ENCODE peak calls at places on chromosomes 3 and 15, in nine cellular contexts. P, S, H, J, M, E, Q, U and T are unnamed samples.

GRCh38 chr3:158792709-158793108 is 9.1 kb upstream of the MFSD1 start:
- DNase-seq in H (no peak), Q (no peak), P (no peak), J (no peak), E (peak; percentile 87), U (no peak), S (no peak), M (peak; percentile 72), T (no peak)

GRCh38 chr3:134792700-134793099 is 2.4 kb upstream of the EPHB1 start:
- DNase-seq in Q (no peak), E (no peak), M (no peak), H (no peak), S (no peak), U (no peak), J (no peak), P (no peak), T (no peak)

GRCh38 chr3:180802837-180803236 is 109.6 kb upstream of the FXR1 start:
- DNase-seq in Q (no peak), M (no peak), U (no peak), J (peak; percentile 28), H (no peak), E (no peak), S (no peak), P (no peak), T (peak; percentile 10)

GRCh38 chr3:105173972-105174371 is 192.7 kb upstream of the ALCAM start:
- DNase-seq in H (no peak), P (no peak), S (no peak), E (no peak), M (no peak), U (no peak), Q (no peak), J (no peak), T (no peak)

GRCh38 chr3:181086011-181086410 is 96.5 kb upstream of the DNAJC19 start:
- DNase-seq in J (peak; percentile 3), S (no peak), U (peak; percentile 22), P (no peak), Q (no peak), H (no peak), E (no peak), M (no peak), T (no peak)

GRCh38 chr3:142844339-142844977 is 44.4 kb downstream of the PCOLCE2 start:
- DNase-seq in Q (no peak), P (no peak), U (no peak), J (peak; percentile 16), E (no peak), M (no peak), H (peak; percentile 23), S (no peak), T (peak; percentile 40)

GRCh38 chr3:16441306-16441898 is 72.1 kb downstream of the RFTN1 start:
- DNase-seq in H (no peak), E (no peak), S (no peak), U (no peak), Q (no peak), M (no peak), J (no peak), P (no peak), T (no peak)

GRCh38 chr3:82376883-82377282 is 615.4 kb upstream of the GBE1 start:
- DNase-seq in S (no peak), P (no peak), E (no peak), Q (no peak), M (no peak), J (no peak), H (no peak), U (no peak), T (peak; percentile 13)

GRCh38 chr3:157427906-157428305 is 8.7 kb upstream of the PTX3 start:
- DNase-seq in E (no peak), S (no peak), M (no peak), Q (no peak), H (no peak), P (no peak), U (no peak), J (no peak), T (no peak)

GRCh38 chr15:35141743-35142356 is 56.8 kb upstream of the NANOGP8 start:
- DNase-seq in S (no peak), E (peak; percentile 90), H (no peak), P (no peak), U (no peak), J (peak; percentile 0), M (peak; percentile 86), Q (no peak), T (peak; percentile 7)

GRCh38 chr15:68592054-68592453 is 13.3 kb downstream of the CORO2B start:
- DNase-seq in H (no peak), J (no peak), S (no peak), P (no peak), Q (no peak), U (no peak), M (no peak), E (no peak), T (no peak)

GRCh38 chr3:181700168-181701087 is 11.3 kb upstream of the SOX2 start:
- DNase-seq in J (peak; percentile 44), S (peak; percentile 56), Q (no peak), P (peak; percentile 46), H (peak; percentile 74), M (peak; percentile 26), E (no peak), U (peak; percentile 50), T (peak; percentile 76)

GRCh38 chr15:96350321-96350720 is 19.8 kb downstream of the NR2F2 start:
- DNase-seq in P (no peak), U (no peak), J (no peak), H (no peak), E (no peak), Q (no peak), S (no peak), M (no peak), T (no peak)

DNA sequence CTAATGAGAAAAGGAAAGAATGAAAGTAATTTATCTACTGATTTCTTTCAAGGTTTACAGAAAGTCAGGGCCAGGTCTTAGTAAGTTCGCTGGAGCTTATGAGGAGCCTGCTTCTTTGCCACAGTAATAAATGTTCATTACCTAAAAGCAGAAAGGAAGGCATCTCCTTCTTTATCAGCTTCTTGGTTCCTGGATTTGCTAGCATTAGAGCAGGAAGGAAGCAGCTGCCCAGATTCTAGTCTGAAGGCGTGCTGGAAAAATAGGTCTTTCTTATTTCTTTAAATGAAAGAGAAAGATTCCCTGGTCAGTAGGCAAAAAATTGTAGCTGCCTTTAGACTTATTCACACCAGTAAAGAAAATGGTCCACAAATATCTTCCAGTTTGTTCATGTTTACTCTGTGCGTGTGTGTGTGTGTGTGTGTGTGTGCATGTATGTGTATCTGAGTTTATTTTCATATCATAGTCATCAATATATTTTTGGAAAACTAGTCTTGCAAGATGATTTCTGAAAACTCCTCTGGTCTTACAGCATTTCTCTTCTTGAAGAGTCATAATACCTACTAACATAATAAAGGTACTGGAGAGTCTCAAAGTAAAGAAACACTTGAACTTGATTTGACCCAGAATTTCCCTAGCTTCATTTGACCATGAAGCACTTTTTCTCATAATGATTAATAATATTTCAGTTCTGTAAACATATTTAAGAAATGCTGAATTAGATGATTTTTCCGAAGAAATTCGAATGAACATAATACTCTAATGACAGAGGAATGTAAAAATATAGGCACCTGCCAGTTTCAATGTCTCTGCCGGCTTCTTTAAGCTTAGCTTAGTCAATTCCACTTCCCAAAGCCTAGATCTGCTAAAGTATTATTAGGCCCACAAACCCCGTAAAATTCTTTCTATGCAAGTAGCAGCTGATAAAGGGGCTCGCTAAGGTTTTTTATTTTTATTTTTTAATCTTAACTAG is 255.2 kb upstream of the ZPLD1 start:
- DNase-seq in S (no peak), Q (no peak), U (no peak), P (no peak), H (peak; percentile 20), E (no peak), J (no peak), M (no peak), T (peak; percentile 28)
- H3K4me3 ChIP-seq in S (no peak overlapping the region), Q (no peak overlapping the region), U (no peak overlapping the region), P (no peak overlapping the region), H (no peak overlapping the region), E (no peak overlapping the region), J (no peak overlapping the region), M (no peak overlapping the region), T (no peak overlapping the region)

GRCh38 chr15:69689133-69689532 is 236.5 kb downstream of the RPLP1 start:
- DNase-seq in E (no peak), Q (no peak), P (no peak), J (no peak), S (no peak), U (no peak), H (no peak), M (no peak), T (no peak)

GRCh38 chr15:69686626-69687025 is 234.0 kb downstream of the RPLP1 start:
- DNase-seq in U (no peak), H (no peak), P (no peak), S (no peak), J (no peak), Q (no peak), E (no peak), M (no peak), T (no peak)

GRCh38 chr15:69697913-69698312 is 245.3 kb downstream of the RPLP1 start:
- DNase-seq in S (no peak), E (no peak), J (no peak), M (no peak), Q (no peak), U (peak; percentile 31), H (no peak), P (no peak), T (no peak)

GRCh38 chr15:69692342-69692741 is 239.7 kb downstream of the RPLP1 start:
- DNase-seq in H (no peak), P (no peak), E (no peak), Q (no peak), S (no peak), U (no peak), J (no peak), M (no peak), T (no peak)
- H3K4me3 ChIP-seq in H (no peak overlapping the region), P (no peak overlapping the region), E (no peak overlapping the region), Q (no peak overlapping the region), S (no peak overlapping the region), U (no peak overlapping the region), J (no peak overlapping the region), M (no peak overlapping the region), T (no peak overlapping the region)

DNA sequence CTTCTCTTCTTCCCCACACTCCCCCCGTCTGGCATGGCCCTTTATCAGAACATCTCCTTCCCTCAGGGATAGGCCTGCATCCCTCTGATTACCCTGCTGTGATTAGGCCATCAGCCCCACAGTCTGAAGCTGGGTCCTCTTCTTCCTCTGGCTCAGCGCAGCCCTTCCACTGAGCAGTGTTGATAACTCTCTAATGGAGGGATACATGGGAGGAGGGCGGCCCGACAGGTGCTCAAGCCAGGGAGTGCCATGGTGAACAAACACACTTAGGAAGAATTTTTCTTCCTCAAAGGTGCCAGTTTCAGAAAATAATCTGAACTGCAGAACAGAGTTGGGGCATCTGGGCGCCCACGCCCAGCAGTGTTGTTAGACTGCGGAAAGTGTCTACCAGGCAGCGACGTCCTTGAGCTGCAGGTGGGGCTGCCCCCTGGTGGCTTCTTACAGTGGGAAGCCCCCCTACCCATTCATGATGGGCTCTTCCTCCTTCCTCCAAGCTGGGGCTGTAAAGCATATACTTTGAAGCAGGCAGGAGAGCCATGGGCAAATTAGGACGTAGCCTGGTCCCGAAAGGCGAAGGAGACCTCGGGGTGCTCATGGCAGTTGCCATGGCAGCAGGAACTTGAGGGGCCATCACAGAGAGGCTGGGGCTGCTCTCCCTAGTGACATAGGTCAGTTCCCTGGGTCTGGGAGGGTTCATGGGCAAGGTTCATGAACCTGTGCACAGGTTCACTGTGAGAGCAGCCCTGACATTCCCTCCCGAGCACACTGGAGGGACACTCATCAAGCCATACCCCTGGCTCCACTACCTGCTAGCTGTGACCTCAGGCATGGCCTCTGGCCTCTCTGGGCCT is 33.2 kb upstream of the NR2C2 start:
- DNase-seq in U (no peak), E (no peak), H (no peak), S (no peak), J (no peak), P (no peak), Q (no peak), M (no peak), T (no peak)
- H3K4me3 ChIP-seq in U (no peak overlapping the region), E (no peak overlapping the region), H (no peak overlapping the region), S (no peak overlapping the region), J (no peak overlapping the region), P (no peak overlapping the region), Q (no peak overlapping the region), M (no peak overlapping the region), T (no peak overlapping the region)

GRCh38 chr15:70451861-70452653 is 311.3 kb downstream of the UACA start:
- DNase-seq in Q (no peak), J (no peak), E (no peak), P (no peak), S (no peak), U (no peak), H (peak; percentile 43), M (no peak), T (no peak)
- H3K4me3 ChIP-seq in Q (no peak overlapping the region), J (no peak overlapping the region), E (no peak overlapping the region), P (no peak overlapping the region), S (no peak overlapping the region), U (no peak overlapping the region), H (no peak overlapping the region), M (no peak overlapping the region), T (no peak overlapping the region)